ENCODE peak calls at places on chromosomes 12 and 14, in eight cellular contexts. Z is GF-D8, J is aorta, N is NCI-H1417, M is skeletal muscle cell, Y is HFFc6, Q is sciatic nerve, H is AG08395. E is an unnamed sample.

GRCh38 chr12:6038160-6038559 is 86.3 kb downstream of the VWF start:
- DNase-seq in N (peak), H (peak), Z (peak), M (no peak), Q (no peak), Y (peak), J (no peak), E (peak)

GRCh38 chr12:112711507-112711906 is 80.0 kb upstream of the RPH3A start:
- DNase-seq in M (no peak), N (no peak), Y (no peak), H (no peak), Z (no peak), Q (no peak), J (no peak), E (no peak)

GRCh38 chr14:70827366-70828151 is 18.2 kb upstream of the MAP3K9 start:
- DNase-seq in J (no peak), N (no peak), Z (no peak), Q (no peak), H (no peak), M (no peak), Y (peak), E (no peak)

GRCh38 chr12:117580718-117581062 is 219.3 kb upstream of the NOS1 start:
- DNase-seq in Q (peak), Z (no peak), H (peak), N (peak), J (peak), Y (no peak), M (no peak), E (no peak)

GRCh38 chr14:38238332-38238731 is 17.6 kb downstream of the CLEC14A start:
- DNase-seq in M (no peak), Y (peak), H (no peak), Z (no peak), J (no peak), N (no peak), Q (no peak), E (no peak)

GRCh38 chr14:105797546-105797945 is 271.2 kb downstream of the TMEM121 start:
- DNase-seq in H (no peak), N (no peak), M (no peak), J (no peak), Q (no peak), Z (no peak), Y (no peak), E (no peak)

GRCh38 chr14:71143391-71144290 is 236.4 kb downstream of the PCNX1 start:
- DNase-seq in Y (peak), N (no peak), Q (no peak), J (no peak), Z (peak), M (peak), H (peak), E (no peak)

GRCh38 chr14:75519826-75520692 is 2.2 kb upstream of the BATF start:
- DNase-seq in J (no peak), N (no peak), Q (no peak), Y (peak), Z (no peak), M (peak), H (peak), E (no peak)

GRCh38 chr12:31591308-31591901 is 469 bp upstream of the DENND5B start:
- DNase-seq in Q (no peak), M (no peak), N (no peak), J (no peak), Y (no peak), Z (no peak), H (peak), E (no peak)

GRCh38 chr12:1532367-1532752 is 62.0 kb downstream of the FBXL14 start:
- DNase-seq in H (no peak), Y (no peak), J (no peak), Q (no peak), Z (no peak), M (no peak), N (no peak), E (no peak)

E was measured in SIG-M5.